ENCODE peak calls at places on chromosomes 11 and 22, in ten cellular contexts. H, P, S, A, B, Z, L, V, D and J are unnamed samples.

GRCh38 chr11:108733479-108734116 is 68.7 kb downstream of the DDX10 start:
- DNase-seq in H (no peak), P (peak; percentile 38), S (peak; percentile 91), A (no peak), B (no peak), Z (no peak), L (peak; percentile 76), V (no peak), D (no peak), J (no peak)

GRCh38 chr11:96306933-96307747 is 35.9 kb downstream of the MAML2 start:
- DNase-seq in H (no peak), P (no peak), S (no peak), A (peak; percentile 90), B (peak; percentile 57), Z (peak; percentile 88), L (peak; percentile 99), V (peak; percentile 95), D (peak; percentile 97), J (peak; percentile 71)

GRCh38 chr11:34198523-34198922 is 93.1 kb downstream of the NAT10 start:
- DNase-seq in H (no peak), P (no peak), S (peak; percentile 28), A (no peak), B (no peak), Z (no peak), L (no peak), V (no peak), D (no peak), J (no peak)

GRCh38 chr11:86735462-86736302 is 63.3 kb upstream of the ME3 start:
- DNase-seq in H (no peak), P (no peak), S (no peak), A (no peak), B (no peak), Z (no peak), L (peak; percentile 75), V (no peak), D (no peak), J (no peak)

GRCh38 chr11:125110996-125111340 is 458 bp downstream of the TMEM218 start:
- DNase-seq in H (no peak), P (no peak), S (no peak), A (peak; percentile 50), B (no peak), Z (no peak), L (no peak), V (peak; percentile 36), D (peak; percentile 54), J (no peak)

GRCh38 chr11:56890584-56891305 is 98.0 kb upstream of the OR5AK2 start:
- DNase-seq in H (no peak), P (no peak), S (no peak), A (no peak), B (no peak), Z (no peak), L (no peak), V (no peak), D (no peak), J (no peak)

GRCh38 chr11:128686745-128687177 is 7.1 kb upstream of the FLI1 start:
- DNase-seq in H (peak; percentile 60), P (peak; percentile 58), S (peak; percentile 61), A (peak; percentile 81), B (peak; percentile 78), Z (peak; percentile 64), L (peak; percentile 37), V (peak; percentile 54), D (no peak), J (peak; percentile 52)

GRCh38 chr11:334264-335033 is 13.8 kb upstream of the IFITM3 start:
- DNase-seq in H (no peak), P (no peak), S (no peak), A (peak; percentile 22), B (no peak), Z (no peak), L (no peak), V (peak; percentile 39), D (no peak), J (no peak)

GRCh38 chr11:1930448-1930802 is 10.9 kb downstream of the TNNT3 start:
- DNase-seq in H (no peak), P (no peak), S (no peak), A (no peak), B (no peak), Z (no peak), L (no peak), V (no peak), D (no peak), J (peak; percentile 17)

GRCh38 chr11:110907629-110908028 is 195.4 kb upstream of the ARHGAP20 start:
- DNase-seq in H (no peak), P (no peak), S (peak; percentile 23), A (peak; percentile 52), B (no peak), Z (no peak), L (peak; percentile 98), V (no peak), D (peak; percentile 70), J (peak; percentile 56)

GRCh38 chr11:85705805-85706204 is 19.8 kb upstream of the CCDC89 start:
- DNase-seq in H (no peak), P (no peak), S (no peak), A (no peak), B (no peak), Z (no peak), L (no peak), V (no peak), D (no peak), J (no peak)

GRCh38 chr11:131643171-131643570 is 272.8 kb downstream of the NTM start:
- DNase-seq in H (no peak), P (no peak), S (no peak), A (no peak), B (no peak), Z (no peak), L (no peak), V (no peak), D (peak; percentile 92), J (no peak)

GRCh38 chr11:85961930-85962363 is 106.8 kb downstream of the CCDC83 start:
- DNase-seq in H (no peak), P (no peak), S (no peak), A (no peak), B (no peak), Z (no peak), L (peak; percentile 71), V (no peak), D (no peak), J (no peak)

GRCh38 chr11:35178862-35179261 is 39.9 kb downstream of the CD44 start:
- DNase-seq in H (no peak), P (no peak), S (no peak), A (no peak), B (no peak), Z (no peak), L (no peak), V (no peak), D (no peak), J (no peak)

GRCh38 chr11:84300112-84300511 is 1013.9 kb upstream of the CCDC90B start:
- DNase-seq in H (no peak), P (no peak), S (no peak), A (no peak), B (no peak), Z (no peak), L (no peak), V (no peak), D (no peak), J (no peak)

GRCh38 chr22:43144949-43145348 is 1.8 kb upstream of the MCAT start:
- DNase-seq in H (no peak), P (no peak), S (no peak), A (no peak), B (no peak), Z (no peak), L (no peak), V (no peak), D (no peak), J (no peak)

GRCh38 chr22:37735054-37735453 is 38.2 kb downstream of the TRIOBP start:
- DNase-seq in H (peak; percentile 84), P (no peak), S (no peak), A (peak; percentile 63), B (peak; percentile 67), Z (peak; percentile 62), L (no peak), V (peak; percentile 75), D (peak; percentile 85), J (no peak)
- TF ChIP-seq CTCF in H (peak; percentile 58), P (no peak), S (no peak), A (peak; percentile 44), B (peak; percentile 39), Z (peak; percentile 27), L (peak; percentile 44), V (peak; percentile 27), D (peak; percentile 65), J (peak; percentile 40)

DNA sequence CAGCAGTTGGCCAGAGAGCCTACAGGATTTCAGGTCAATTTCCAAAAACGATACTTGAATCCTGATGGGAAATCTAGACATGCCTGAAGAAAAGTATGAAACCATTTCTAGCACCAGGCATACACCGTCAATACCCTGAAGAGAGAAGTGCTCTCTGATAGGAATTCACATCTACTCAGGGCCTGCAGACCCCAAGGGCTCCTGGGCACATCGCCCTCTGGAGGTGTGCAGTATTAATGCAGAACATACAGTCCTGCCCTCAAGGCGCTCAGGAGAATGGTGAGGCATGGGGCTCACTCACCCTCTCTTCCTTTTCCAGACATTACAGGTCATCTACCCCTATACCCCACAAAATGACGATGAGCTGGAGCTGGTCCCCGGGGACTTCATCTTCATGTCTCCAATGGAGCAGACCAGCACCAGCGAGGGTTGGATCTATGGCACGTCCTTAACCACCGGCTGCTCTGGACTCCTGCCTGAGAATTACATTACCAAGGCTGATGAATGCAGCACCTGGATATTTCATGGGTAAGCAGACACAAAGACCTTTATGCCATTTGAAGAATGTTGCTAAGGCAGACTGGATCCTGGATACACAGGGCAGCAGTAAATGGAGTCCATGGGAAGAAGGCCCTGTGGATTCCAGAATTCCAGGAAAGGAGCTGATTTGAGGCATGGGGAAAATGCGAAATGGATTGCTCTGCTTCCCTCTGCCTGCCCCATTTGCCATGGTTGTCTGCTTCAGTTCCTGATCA is 49.3 kb upstream of the CRTAM start:
- DNase-seq in H (no peak), P (no peak), S (no peak), A (no peak), B (no peak), Z (no peak), L (no peak), V (no peak), D (no peak), J (no peak)
- TF ChIP-seq CTCF in H (no peak), P (peak; percentile 7), S (peak; percentile 14), A (no peak), B (no peak), Z (no peak), L (no peak), V (no peak), D (no peak), J (no peak)

DNA sequence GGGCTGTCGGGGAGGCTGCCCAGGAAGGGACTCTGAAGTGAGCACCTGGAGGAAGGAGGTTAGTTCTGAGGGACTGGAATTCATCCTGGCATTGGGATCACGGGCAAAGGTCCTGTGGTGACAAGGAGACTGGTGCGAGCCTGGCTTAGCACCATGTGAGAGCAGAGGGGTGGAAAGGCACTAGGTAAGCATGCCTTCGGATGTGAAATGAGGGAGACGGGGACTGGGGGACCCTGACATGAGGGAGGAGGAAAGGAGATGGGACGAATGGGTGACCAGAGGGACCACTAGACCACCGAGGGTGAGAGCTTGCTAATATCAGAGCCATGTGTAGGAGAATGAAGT is 3.1 kb upstream of the VPREB1 start:
- DNase-seq in H (no peak), P (no peak), S (no peak), A (no peak), B (no peak), Z (no peak), L (no peak), V (no peak), D (no peak), J (no peak)
- TF ChIP-seq CTCF in H (no peak), P (no peak), S (no peak), A (no peak), B (no peak), Z (no peak), L (no peak), V (no peak), D (no peak), J (no peak)

GRCh38 chr11:81658722-81659121 is 1074.9 kb downstream of the FAM181B start:
- DNase-seq in H (no peak), P (peak; percentile 5), S (peak; percentile 49), A (no peak), B (no peak), Z (no peak), L (peak; percentile 29), V (no peak), D (no peak), J (no peak)
- TF ChIP-seq CTCF in H (peak; percentile 41), P (no peak), S (peak; percentile 64), A (peak; percentile 31), B (no peak), Z (no peak), L (peak; percentile 60), V (peak; percentile 33), D (no peak), J (peak; percentile 40)